ENCODE peak calls at places on chromosomes 3 and 15, in six cellular contexts. One of them, this sample, is unnamed. For H3F3A, the result is how much of the 10 kb centered on the place peaks cover.

GRCh38 chr3:129623447-129624118 is 17.1 kb upstream of the PLXND1 start:
- DNase-seq in PC-9: no peak
- DNase-seq in MM.1S: no peak
- DNase-seq in PC-3: no peak
- DNase-seq in GM23248: no peak
- DNase-seq in GM23338: no peak
- DNase-seq in this sample: no peak

GRCh38 chr3:112048911-112049310 is 14.4 kb downstream of the TMPRSS7 start:
- DNase-seq in PC-3: no peak
- DNase-seq in MM.1S: no peak
- DNase-seq in GM23338: peak
- DNase-seq in PC-9: no peak
- DNase-seq in GM23248: no peak
- DNase-seq in this sample: peak

GRCh38 chr15:95051881-95052280 is 820.5 kb downstream of the MCTP2 start:
- DNase-seq in GM23248: peak
- DNase-seq in PC-3: no peak
- DNase-seq in PC-9: no peak
- DNase-seq in MM.1S: no peak
- DNase-seq in GM23338: no peak
- DNase-seq in this sample: no peak

GRCh38 chr3:94481499-94481898 is 418.6 kb downstream of the NSUN3 start:
- DNase-seq in MM.1S: no peak
- DNase-seq in PC-9: no peak
- DNase-seq in GM23248: no peak
- DNase-seq in PC-3: no peak
- DNase-seq in GM23338: no peak
- DNase-seq in this sample: no peak

GRCh38 chr3:23548706-23549105 is 257.0 kb upstream of the UBE2E1 start:
- DNase-seq in GM23248: no peak
- DNase-seq in GM23338: no peak
- DNase-seq in MM.1S: no peak
- DNase-seq in PC-9: no peak
- DNase-seq in PC-3: peak
- DNase-seq in this sample: no peak

GRCh38 chr3:177490626-177491025 is 293.3 kb upstream of the TBL1XR1 start:
- DNase-seq in PC-9: no peak
- DNase-seq in GM23338: no peak
- DNase-seq in GM23248: no peak
- DNase-seq in PC-3: no peak
- DNase-seq in MM.1S: no peak
- DNase-seq in this sample: no peak

GRCh38 chr3:194869482-194870169 is 183.9 kb downstream of the FAM43A start:
- DNase-seq in GM23338: no peak
- DNase-seq in PC-9: no peak
- DNase-seq in GM23248: peak
- DNase-seq in PC-3: peak
- DNase-seq in MM.1S: no peak
- DNase-seq in this sample: no peak

GRCh38 chr3:46708401-46709146 is 7.4 kb downstream of the TMIE start:
- DNase-seq in MM.1S: no peak
- DNase-seq in PC-3: no peak
- DNase-seq in PC-9: no peak
- DNase-seq in GM23338: no peak
- DNase-seq in GM23248: no peak
- DNase-seq in this sample: no peak

GRCh38 chr3:99845999-99846398 is 28.3 kb downstream of the CMSS1 start:
- DNase-seq in MM.1S: no peak
- DNase-seq in PC-9: no peak
- DNase-seq in GM23338: no peak
- DNase-seq in PC-3: no peak
- DNase-seq in GM23248: peak
- DNase-seq in this sample: no peak

GRCh38 chr3:8518138-8518537 is 16.5 kb downstream of the LMCD1 start:
- DNase-seq in MM.1S: no peak
- DNase-seq in GM23248: peak
- DNase-seq in PC-9: no peak
- DNase-seq in PC-3: no peak
- DNase-seq in GM23338: no peak
- DNase-seq in this sample: no peak

GRCh38 chr3:193552911-193553310 is 1.8 kb downstream of the ATP13A4 start:
- DNase-seq in MM.1S: no peak
- DNase-seq in PC-3: no peak
- DNase-seq in PC-9: no peak
- DNase-seq in GM23338: no peak
- DNase-seq in GM23248: no peak
- DNase-seq in this sample: no peak

GRCh38 chr15:74178326-74179100 is 5.0 kb downstream of the ISLR start:
- DNase-seq in PC-9: no peak
- DNase-seq in GM23248: no peak
- DNase-seq in GM23338: no peak
- DNase-seq in PC-3: no peak
- DNase-seq in MM.1S: no peak
- DNase-seq in this sample: no peak

GRCh38 chr15:82122754-82123400 is 77.1 kb upstream of the MEX3B start:
- DNase-seq in GM23338: no peak
- DNase-seq in PC-9: peak
- DNase-seq in MM.1S: no peak
- DNase-seq in PC-3: peak
- DNase-seq in GM23248: peak
- DNase-seq in this sample: no peak

GRCh38 chr15:70477750-70478250 is 285.6 kb downstream of the UACA start:
- DNase-seq in GM23338: no peak
- DNase-seq in PC-3: no peak
- DNase-seq in GM23248: no peak
- DNase-seq in MM.1S: no peak
- DNase-seq in PC-9: no peak
- DNase-seq in this sample: no peak

GRCh38 chr3:47266709-47267489 is 15.7 kb downstream of the KIF9 start:
- DNase-seq in PC-3: peak
- DNase-seq in GM23338: no peak
- DNase-seq in GM23248: peak
- DNase-seq in PC-9: peak
- DNase-seq in MM.1S: peak
- DNase-seq in this sample: no peak

GRCh38 chr3:55873523-55874254 is 386.6 kb upstream of the WNT5A start:
- DNase-seq in PC-9: no peak
- DNase-seq in MM.1S: no peak
- DNase-seq in GM23338: no peak
- DNase-seq in PC-3: peak
- DNase-seq in GM23248: no peak
- DNase-seq in this sample: no peak

GRCh38 chr3:134371542-134372324 is 2.5 kb downstream of the AMOTL2 start:
- DNase-seq in GM23338: no peak
- DNase-seq in GM23248: peak
- DNase-seq in MM.1S: no peak
- DNase-seq in PC-3: no peak
- DNase-seq in PC-9: no peak
- DNase-seq in this sample: no peak

GRCh38 chr3:102006812-102007485 is 157.6 kb downstream of the NFKBIZ start:
- DNase-seq in PC-3: peak
- DNase-seq in GM23248: peak
- DNase-seq in PC-9: no peak
- DNase-seq in MM.1S: no peak
- DNase-seq in GM23338: no peak
- DNase-seq in this sample: no peak

GRCh38 chr3:100089802-100090668 is 24.3 kb downstream of the FILIP1L start:
- DNase-seq in GM23248: peak
- DNase-seq in PC-9: no peak
- DNase-seq in PC-3: peak
- DNase-seq in MM.1S: no peak
- DNase-seq in GM23338: peak
- DNase-seq in this sample: peak

GRCh38 chr3:53230789-53231188 is 25.0 kb downstream of the TKT start:
- DNase-seq in PC-9: no peak
- DNase-seq in GM23338: no peak
- DNase-seq in GM23248: no peak
- DNase-seq in MM.1S: no peak
- DNase-seq in PC-3: no peak
- DNase-seq in this sample: no peak

GRCh38 chr3:53231532-53232511 is 24.0 kb downstream of the TKT start:
- DNase-seq in GM23248: no peak
- DNase-seq in PC-9: no peak
- DNase-seq in GM23338: no peak
- DNase-seq in MM.1S: no peak
- DNase-seq in PC-3: no peak
- DNase-seq in this sample: no peak

GRCh38 chr3:53229606-53230005 is 26.2 kb downstream of the TKT start:
- DNase-seq in PC-9: no peak
- DNase-seq in GM23338: no peak
- DNase-seq in GM23248: no peak
- DNase-seq in PC-3: no peak
- DNase-seq in MM.1S: no peak
- DNase-seq in this sample: no peak

GRCh38 chr3:53229171-53229570 is 26.7 kb downstream of the TKT start:
- DNase-seq in GM23338: no peak
- DNase-seq in GM23248: no peak
- DNase-seq in MM.1S: no peak
- DNase-seq in PC-3: no peak
- DNase-seq in PC-9: no peak
- DNase-seq in this sample: no peak

GRCh38 chr3:53230041-53230621 is 25.7 kb downstream of the TKT start:
- DNase-seq in PC-3: no peak
- DNase-seq in GM23338: peak
- DNase-seq in MM.1S: no peak
- DNase-seq in GM23248: no peak
- DNase-seq in PC-9: no peak
- DNase-seq in this sample: no peak
- H3F3A ChIP-seq in PC-3: under half
- H3F3A ChIP-seq in GM23338: half or more
- H3F3A ChIP-seq in MM.1S: under half
- H3F3A ChIP-seq in GM23248: under half
- H3F3A ChIP-seq in PC-9: half or more
- H3F3A ChIP-seq in this sample: under half

GRCh38 chr3:62371032-62371734 is 2.2 kb downstream of the FEZF2 start:
- DNase-seq in PC-9: no peak
- DNase-seq in GM23338: peak
- DNase-seq in MM.1S: no peak
- DNase-seq in GM23248: no peak
- DNase-seq in PC-3: no peak
- DNase-seq in this sample: peak
- H3K4me3 ChIP-seq in PC-9: no peak
- H3K4me3 ChIP-seq in GM23338: peak
- H3K4me3 ChIP-seq in MM.1S: no peak
- H3K4me3 ChIP-seq in GM23248: no peak
- H3K4me3 ChIP-seq in PC-3: no peak
- H3K4me3 ChIP-seq in this sample: peak

GRCh38 chr3:137764563-137765309 is 621 bp downstream of the SOX14 start:
- DNase-seq in MM.1S: no peak
- DNase-seq in GM23338: peak
- DNase-seq in PC-9: no peak
- DNase-seq in GM23248: no peak
- DNase-seq in PC-3: no peak
- DNase-seq in this sample: peak

GRCh38 chr3:137767146-137768020 is 3.3 kb downstream of the SOX14 start:
- DNase-seq in MM.1S: no peak
- DNase-seq in GM23248: no peak
- DNase-seq in PC-3: no peak
- DNase-seq in PC-9: no peak
- DNase-seq in GM23338: peak
- DNase-seq in this sample: peak

GRCh38 chr3:137765310-137766033 is 1.4 kb downstream of the SOX14 start:
- DNase-seq in GM23248: no peak
- DNase-seq in PC-9: no peak
- DNase-seq in MM.1S: no peak
- DNase-seq in GM23338: peak
- DNase-seq in PC-3: no peak
- DNase-seq in this sample: peak

GRCh38 chr3:137768021-137768360 is 3.9 kb downstream of the SOX14 start:
- DNase-seq in GM23248: no peak
- DNase-seq in PC-9: no peak
- DNase-seq in GM23338: no peak
- DNase-seq in PC-3: no peak
- DNase-seq in MM.1S: no peak
- DNase-seq in this sample: peak

DNA sequence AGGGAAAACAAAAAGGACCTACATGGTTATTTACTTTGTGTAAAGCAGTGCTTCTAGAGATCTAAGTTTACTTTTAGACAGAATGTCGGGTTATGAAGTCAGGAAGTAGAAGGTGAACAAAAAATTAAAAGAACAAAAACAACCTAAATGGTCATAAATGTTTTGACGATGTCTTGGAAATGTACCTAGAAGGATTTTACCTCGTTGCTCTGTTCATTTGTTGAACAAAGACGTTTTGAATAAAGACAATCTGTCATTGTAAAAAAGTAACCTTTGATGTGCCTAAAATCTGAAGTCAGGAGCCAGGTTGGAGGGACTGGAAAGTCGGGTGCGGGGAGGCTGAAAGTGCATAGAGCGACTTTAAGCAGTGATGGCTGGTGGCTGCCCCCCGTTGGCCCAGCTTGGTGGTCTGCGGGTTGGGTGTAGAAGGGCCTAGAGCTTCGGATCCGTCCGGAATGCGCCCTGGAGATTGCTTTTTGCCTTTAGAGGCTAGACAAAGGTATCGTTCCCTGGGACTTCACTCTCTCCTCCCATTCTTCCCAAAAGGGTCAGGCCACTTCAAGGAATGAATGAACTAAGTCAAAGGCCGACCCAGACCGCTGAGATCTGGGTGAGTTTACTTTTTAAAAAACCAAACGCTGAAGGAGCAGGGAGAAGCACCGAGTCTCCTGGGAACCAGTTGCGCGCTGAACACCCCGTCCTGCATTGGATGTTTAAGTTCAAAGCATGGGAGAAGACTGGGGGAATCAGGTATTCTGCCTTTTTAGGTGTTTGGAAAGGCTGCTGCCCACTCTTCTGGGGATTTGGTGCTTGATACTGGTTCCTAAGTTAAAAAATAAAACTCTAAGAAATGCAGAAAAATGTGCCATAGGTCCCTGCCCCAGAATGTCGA is 2.2 kb downstream of the SOX14 start:
- DNase-seq in PC-3: no peak
- DNase-seq in PC-9: no peak
- DNase-seq in MM.1S: no peak
- DNase-seq in GM23248: no peak
- DNase-seq in GM23338: peak
- DNase-seq in this sample: peak
- TF ChIP-seq EZH2 in PC-3: no peak
- TF ChIP-seq EZH2 in PC-9: no peak
- TF ChIP-seq EZH2 in MM.1S: no peak
- TF ChIP-seq EZH2 in GM23248: no peak
- TF ChIP-seq EZH2 in GM23338: peak
- TF ChIP-seq EZH2 in this sample: peak

DNA sequence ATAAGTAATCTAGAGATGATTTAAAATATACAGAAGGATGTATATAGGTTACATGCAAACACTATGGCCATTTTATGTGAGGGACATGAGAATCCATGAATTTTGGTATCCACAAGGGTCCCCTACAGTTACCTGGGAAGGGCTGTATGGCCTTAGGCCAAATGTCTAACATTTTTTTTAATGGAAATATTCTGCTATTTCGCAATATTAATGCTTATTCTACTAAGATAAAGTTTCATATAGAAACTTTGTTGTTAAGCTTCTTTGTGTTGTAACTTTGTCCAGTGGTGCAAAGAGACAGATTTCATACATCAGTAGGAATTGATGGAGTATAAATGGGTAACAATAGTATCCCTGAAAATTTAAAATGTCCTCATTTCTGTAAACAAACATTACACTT is 233.4 kb upstream of the THBS1 start:
- DNase-seq in PC-9: no peak
- DNase-seq in MM.1S: no peak
- DNase-seq in PC-3: no peak
- DNase-seq in GM23338: no peak
- DNase-seq in GM23248: no peak
- DNase-seq in this sample: no peak
- H3F3A ChIP-seq in PC-9: under half
- H3F3A ChIP-seq in MM.1S: under half
- H3F3A ChIP-seq in PC-3: under half
- H3F3A ChIP-seq in GM23338: under half
- H3F3A ChIP-seq in GM23248: under half
- H3F3A ChIP-seq in this sample: under half

GRCh38 chr3:187291512-187292132 is at the start of gene MASP1:
- DNase-seq in PC-3: no peak
- DNase-seq in GM23338: peak
- DNase-seq in MM.1S: no peak
- DNase-seq in GM23248: peak
- DNase-seq in PC-9: no peak
- DNase-seq in this sample: peak
- H3K4me3 ChIP-seq in PC-3: no peak
- H3K4me3 ChIP-seq in GM23338: peak
- H3K4me3 ChIP-seq in MM.1S: no peak
- H3K4me3 ChIP-seq in GM23248: peak
- H3K4me3 ChIP-seq in PC-9: no peak
- H3K4me3 ChIP-seq in this sample: peak

This sample was measured in neural progenitor cell.